ENCODE peak calls at places on chromosomes 5 and 9, in ten cellular contexts. G is A549; R is right cardiac atrium; Y is GM23338; X is effector memory CD4-positive, alpha-beta T cell; O is CD8-positive, alpha-beta memory T cell; Z is cardiac muscle cell; P is psoas muscle; V is heart left ventricle; N is MM.1S. F is an unnamed sample.

GRCh38 chr9:126394802-126395201 is 68.2 kb downstream of the MVB12B start:
- DNase-seq in R (no peak), O (no peak), Z (no peak), N (no peak), X (no peak), G (no peak), P (no peak), Y (no peak), V (no peak), F (no peak)

GRCh38 chr5:125058185-125058826 is 311.9 kb upstream of the ZNF608 start:
- DNase-seq in G (no peak), Z (peak; percentile 56), P (no peak), X (no peak), R (no peak), V (no peak), N (no peak), O (no peak), Y (no peak), F (no peak)

GRCh38 chr9:75019022-75019421 is 9.1 kb downstream of the CARNMT1 start:
- DNase-seq in P (no peak), G (no peak), Z (no peak), R (no peak), V (no peak), Y (no peak), O (no peak), N (no peak), X (no peak), F (no peak)

GRCh38 chr5:93163010-93163663 is 417.9 kb downstream of the NR2F1-AS1 start:
- DNase-seq in P (no peak), V (no peak), R (no peak), X (no peak), G (no peak), N (no peak), Y (no peak), Z (peak; percentile 86), O (no peak), F (no peak)

GRCh38 chr9:108766786-108767185 is 89.0 kb downstream of the ACTL7B start:
- DNase-seq in P (no peak), Y (no peak), X (no peak), G (no peak), O (no peak), R (no peak), Z (no peak), N (no peak), V (no peak), F (no peak)

GRCh38 chr9:134185536-134186011 is 21.2 kb upstream of the RNU6ATAC start:
- DNase-seq in O (no peak), G (no peak), N (peak; percentile 33), Z (no peak), R (no peak), V (no peak), Y (no peak), P (no peak), X (peak; percentile 5), F (peak; percentile 16)

GRCh38 chr9:79224672-79225433 is 346.9 kb upstream of the TLE4 start:
- DNase-seq in Z (peak; percentile 91), Y (no peak), R (no peak), N (no peak), G (peak; percentile 5), V (no peak), X (no peak), P (no peak), O (no peak), F (no peak)

GRCh38 chr9:81455417-81455816 is 233.9 kb downstream of the TLE1 start:
- DNase-seq in Z (no peak), G (no peak), P (no peak), R (no peak), O (no peak), N (no peak), Y (no peak), X (no peak), V (no peak), F (no peak)

GRCh38 chr9:126474201-126474765 is 139.4 kb upstream of the LMX1B start:
- DNase-seq in Z (peak; percentile 33), N (no peak), P (no peak), V (no peak), Y (no peak), X (no peak), G (peak; percentile 22), R (no peak), O (no peak), F (no peak)

GRCh38 chr5:53815471-53815870 is 255.0 kb downstream of the NDUFS4 start:
- DNase-seq in V (no peak), Z (no peak), P (no peak), O (no peak), N (no peak), Y (peak; percentile 47), R (no peak), G (no peak), X (no peak), F (no peak)

GRCh38 chr5:53820802-53821171 is 260.3 kb downstream of the NDUFS4 start:
- DNase-seq in Y (no peak), G (no peak), X (no peak), N (no peak), V (no peak), O (no peak), Z (no peak), P (no peak), R (no peak), F (no peak)

GRCh38 chr5:53817183-53817582 is 256.7 kb downstream of the NDUFS4 start:
- DNase-seq in N (no peak), Y (no peak), O (no peak), P (no peak), Z (no peak), V (no peak), G (no peak), R (no peak), X (no peak), F (no peak)

GRCh38 chr5:53820119-53820801 is 259.8 kb downstream of the NDUFS4 start:
- DNase-seq in P (no peak), G (no peak), Y (no peak), X (no peak), N (no peak), V (no peak), R (no peak), O (no peak), Z (no peak), F (no peak)

DNA sequence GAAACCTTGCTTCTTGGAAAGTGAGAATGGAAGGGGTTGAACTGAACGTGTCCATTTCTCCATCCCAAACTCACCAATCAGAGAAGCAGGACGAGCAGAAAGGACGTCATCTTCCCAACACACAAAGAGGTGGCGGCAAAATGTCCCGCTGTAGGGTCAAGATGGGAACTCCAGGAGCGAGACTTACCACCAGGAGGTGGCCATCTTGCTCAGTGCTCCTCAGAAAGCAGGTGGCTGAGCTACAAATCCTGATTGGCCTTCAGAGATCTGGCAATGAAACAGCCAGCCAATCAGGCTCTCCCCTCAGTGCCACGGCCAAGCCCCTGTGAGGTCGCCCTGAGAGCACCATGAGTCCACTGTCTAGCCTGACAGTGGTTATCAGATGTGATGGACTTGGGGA is 259.0 kb downstream of the NDUFS4 start:
- DNase-seq in N (no peak), V (no peak), Y (no peak), O (no peak), X (no peak), Z (no peak), P (no peak), R (no peak), G (no peak), F (no peak)
- H3K4me3 ChIP-seq in N (no peak overlapping the region), V (no peak overlapping the region), Y (no peak overlapping the region), O (no peak overlapping the region), X (no peak overlapping the region), Z (no peak overlapping the region), P (no peak overlapping the region), R (no peak overlapping the region), G (no peak overlapping the region), F (no peak overlapping the region)

DNA sequence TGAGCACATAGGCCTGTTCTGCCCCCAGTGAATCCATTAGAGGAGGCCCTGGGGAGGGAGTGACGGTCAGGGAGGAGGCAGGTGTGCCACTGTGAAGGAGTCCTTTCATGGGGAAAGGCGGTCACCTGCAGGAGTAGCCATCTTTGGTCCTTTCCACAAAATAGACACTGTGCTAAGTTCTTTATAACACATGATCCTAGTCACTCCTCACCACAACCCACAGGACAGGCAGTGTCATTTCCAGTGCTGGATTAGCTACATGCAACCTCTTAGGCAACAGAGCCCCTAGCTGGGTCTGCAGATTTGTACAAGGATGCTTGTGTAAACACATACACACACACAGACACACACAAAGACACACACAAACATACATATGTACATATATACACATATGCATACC is 18.3 kb downstream of the DOCK2 start:
- DNase-seq in R (no peak), G (no peak), X (no peak), Y (no peak), N (no peak), Z (no peak), O (no peak), P (no peak), V (no peak), F (no peak)
- H3K27ac ChIP-seq in R (no peak overlapping the region), G (no peak overlapping the region), X (no peak overlapping the region), Y (no peak overlapping the region), N (no peak overlapping the region), Z (no peak overlapping the region), O (no peak overlapping the region), P (no peak overlapping the region), V (no peak overlapping the region), F (no peak overlapping the region)

GRCh38 chr5:120932480-120932879 is 468.4 kb downstream of the PRR16 start:
- DNase-seq in O (no peak), Z (no peak), G (no peak), V (no peak), Y (no peak), X (no peak), P (no peak), N (no peak), R (no peak), F (no peak)
- H3K4me1 ChIP-seq in O (no peaks in the 10 kb centered on the region), Z (no peaks in the 10 kb centered on the region), G (no peaks in the 10 kb centered on the region), V (no peaks in the 10 kb centered on the region), Y (no peaks in the 10 kb centered on the region), X (no peaks in the 10 kb centered on the region), P (no peaks in the 10 kb centered on the region), N (no peaks in the 10 kb centered on the region), R (no peaks in the 10 kb centered on the region), F (no peaks in the 10 kb centered on the region)

DNA sequence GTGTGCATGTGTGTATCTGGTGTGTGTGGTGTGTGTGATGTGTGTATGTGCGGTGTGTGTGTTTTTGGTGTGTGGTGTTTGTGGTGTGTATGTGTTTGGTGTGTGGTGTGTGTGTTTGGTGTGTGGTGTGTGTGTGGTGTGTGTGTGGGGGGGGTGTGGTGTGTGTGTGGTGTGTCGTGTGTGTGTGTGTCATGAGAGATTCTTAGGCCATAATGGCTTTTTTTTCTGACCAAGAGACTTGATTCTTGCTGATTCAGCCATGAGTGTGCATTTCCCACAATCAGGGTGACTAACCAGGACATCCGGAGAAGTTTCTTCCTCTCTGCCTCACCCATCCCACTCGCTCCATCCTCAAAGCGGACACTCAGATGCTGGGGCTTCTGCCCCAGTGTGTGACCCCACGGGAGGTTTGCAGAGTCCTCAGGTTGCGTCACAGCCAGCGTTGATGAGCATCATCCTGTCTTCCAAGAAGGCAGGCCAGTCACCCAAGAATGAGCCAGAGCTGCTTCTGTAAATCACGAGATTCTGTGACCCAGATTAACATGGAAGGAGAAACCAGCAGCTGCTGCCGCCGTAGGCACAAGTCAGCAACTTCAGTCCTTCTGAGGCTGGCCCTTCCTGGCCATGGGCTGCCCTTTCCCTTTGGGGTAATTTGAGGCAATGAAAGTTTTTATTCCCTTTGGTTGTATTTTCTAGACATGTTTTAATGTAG is 12.5 kb upstream of the CTSL start:
- DNase-seq in V (peak; percentile 73), X (peak; percentile 13), Y (peak; percentile 27), Z (peak; percentile 99), O (no peak), N (no peak), G (peak; percentile 89), R (peak; percentile 89), P (peak; percentile 92), F (peak; percentile 88)
- H3K4me3 ChIP-seq in V (no peak overlapping the region), X (no peak overlapping the region), Y (no peak overlapping the region), Z (no peak overlapping the region), O (no peak overlapping the region), N (no peak overlapping the region), G (peak overlapping the region; percentile 24), R (no peak overlapping the region), P (peak overlapping the region; percentile 6), F (no peak overlapping the region)

GRCh38 chr9:110952018-110952864 is 86.0 kb downstream of the LPAR1 start:
- DNase-seq in R (no peak), X (no peak), V (no peak), Z (no peak), O (no peak), G (no peak), P (no peak), N (peak; percentile 66), Y (no peak), F (no peak)
- H3K27ac ChIP-seq in R (no peak overlapping the region), X (no peak overlapping the region), V (no peak overlapping the region), Z (no peak overlapping the region), O (no peak overlapping the region), G (no peak overlapping the region), P (no peak overlapping the region), N (no peak overlapping the region), Y (no peak overlapping the region), F (no peak overlapping the region)

F was measured in left lung.